ENCODE peak calls at places on chromosomes 5 and 9, in six cellular contexts. G, T, Y, Z, W and J are unnamed samples.

GRCh38 chr9:126056312-126057021 is 270.2 kb upstream of the MVB12B start:
- DNase-seq in Y (no peak), Z (no peak), W (no peak), G (no peak), T (no peak), J (no peak)

GRCh38 chr5:74897049-74897448 is 30.9 kb upstream of the FAM169A start:
- DNase-seq in G (no peak), Y (no peak), W (no peak), Z (no peak), T (no peak), J (no peak)

GRCh38 chr9:118318770-118319443 is 614.7 kb downstream of the TLR4 start:
- DNase-seq in Z (no peak), T (no peak), W (no peak), Y (peak; percentile 81), G (no peak), J (peak; percentile 57)

GRCh38 chr9:130263601-130264413 is 1.8 kb upstream of the HMCN2 start:
- DNase-seq in T (no peak), Z (no peak), Y (no peak), W (no peak), G (no peak), J (peak; percentile 88)

GRCh38 chr5:170111088-170111796 is 5.5 kb downstream of the FOXI1 start:
- DNase-seq in W (no peak), Y (no peak), Z (no peak), T (no peak), G (no peak), J (no peak)

GRCh38 chr5:102858808-102859207 is 103.7 kb downstream of the PAM start:
- DNase-seq in Y (peak; percentile 78), Z (peak; percentile 56), G (no peak), W (no peak), T (peak; percentile 70), J (no peak)

GRCh38 chr5:9212605-9213004 is 333.3 kb downstream of the SEMA5A start:
- DNase-seq in G (no peak), T (no peak), W (no peak), Y (peak; percentile 17), Z (peak; percentile 33), J (no peak)

GRCh38 chr5:147098233-147098790 is 136.5 kb upstream of the STK32A start:
- DNase-seq in G (peak; percentile 24), W (no peak), Z (peak; percentile 51), T (no peak), Y (peak; percentile 22), J (peak; percentile 56)

GRCh38 chr9:87504938-87505337 is 7.3 kb downstream of the DAPK1 start:
- DNase-seq in Y (no peak), T (no peak), W (no peak), Z (no peak), G (no peak), J (no peak)